ENCODE peak calls at places on chromosomes 11 and 22, in six cellular contexts. K is CD8-positive, alpha-beta memory T cell; C is RKO; J is hypothalamus; A is NCI-H1092 treated with DMSO at 0.1 percent for 48 hours; U is Daoy. I is an unnamed sample.

GRCh38 chr11:64857485-64857884 is 13.0 kb upstream of the CDC42BPG start:
- DNase-seq in U (no peak), A (no peak), J (no peak), K (no peak), C (no peak), I (no peak)

GRCh38 chr11:1405186-1406020 is 15.7 kb downstream of the BRSK2 start:
- DNase-seq in U (no peak), J (no peak), A (no peak), K (no peak), C (no peak), I (no peak)

GRCh38 chr11:66080055-66080817 is 10.2 kb downstream of the PACS1 start:
- DNase-seq in C (peak), A (no peak), J (no peak), K (peak), U (peak), I (no peak)

GRCh38 chr22:25569983-25570382 is 5.5 kb downstream of the GRK3 start:
- DNase-seq in C (no peak), K (no peak), U (no peak), A (no peak), J (no peak), I (no peak)

GRCh38 chr11:113377606-113378005 is 10.0 kb upstream of the ANKK1 start:
- DNase-seq in U (no peak), A (no peak), K (no peak), C (no peak), J (no peak), I (no peak)

GRCh38 chr11:68896171-68896959 is 7.3 kb downstream of the MRPL21 start:
- DNase-seq in C (no peak), J (no peak), A (no peak), U (no peak), K (no peak), I (no peak)

GRCh38 chr22:30485362-30485988 is 13.7 kb upstream of the SEC14L3 start:
- DNase-seq in J (peak), C (peak), A (peak), U (peak), K (peak), I (peak)

GRCh38 chr11:33704240-33705002 is 3.8 kb upstream of the C11orf91 start:
- DNase-seq in C (no peak), K (no peak), J (peak), U (no peak), A (no peak), I (no peak)

GRCh38 chr11:59614277-59615131 is 1.1 kb downstream of the OSBP start:
- DNase-seq in C (peak), U (peak), K (no peak), J (no peak), A (no peak), I (no peak)

GRCh38 chr11:129489254-129489653 is 113.6 kb downstream of the BARX2 start:
- DNase-seq in C (no peak), A (no peak), J (no peak), U (peak), K (no peak), I (no peak)